ENCODE peak calls at places on chromosomes 7 and 10, in four cellular contexts. Z is cardiac muscle cell, I is aorta, F is mammary epithelial cell. X is an unnamed sample.

GRCh38 chr10:72842164-72842563 is 51.4 kb upstream of the OIT3 start:
- DNase-seq in Z (no peak), I (no peak), F (no peak), X (no peak)

GRCh38 chr10:42769653-42770052 is 12.9 kb upstream of the BMS1 start:
- DNase-seq in Z (no peak), I (peak; percentile 37), F (no peak), X (no peak)

GRCh38 chr7:17680026-17680425 is 260.3 kb downstream of the SNX13 start:
- DNase-seq in Z (peak; percentile 95), I (peak; percentile 75), F (peak; percentile 96), X (no peak)

GRCh38 chr7:32019008-32019578 is 51.1 kb downstream of the PDE1C start:
- DNase-seq in Z (no peak), I (no peak), F (no peak), X (no peak)

GRCh38 chr7:147859486-147859885 is 731.1 kb upstream of the C7orf33 start:
- DNase-seq in Z (no peak), I (no peak), F (no peak), X (no peak)

GRCh38 chr7:132464740-132465139 is 111.5 kb downstream of the PLXNA4 start:
- DNase-seq in Z (peak; percentile 74), I (peak; percentile 81), F (peak; percentile 14), X (no peak)

GRCh38 chr10:8588135-8588534 is 533.6 kb downstream of the GATA3 start:
- DNase-seq in Z (no peak), I (no peak), F (no peak), X (no peak)

GRCh38 chr7:121797283-121798037 is 75.5 kb upstream of the PTPRZ1 start:
- DNase-seq in Z (peak; percentile 1), I (no peak), F (peak; percentile 86), X (no peak)

GRCh38 chr7:69674701-69675182 is 76.5 kb downstream of the AUTS2 start:
- DNase-seq in Z (no peak), I (no peak), F (no peak), X (no peak)

GRCh38 chr7:13279854-13280435 is 592.5 kb downstream of the ARL4A start:
- DNase-seq in Z (peak; percentile 45), I (no peak), F (no peak), X (peak; percentile 27)

GRCh38 chr7:123393623-123394022 is 140.8 kb downstream of the IQUB start:
- DNase-seq in Z (no peak), I (no peak), F (no peak), X (no peak)

GRCh38 chr7:39464350-39465054 is 101.7 kb upstream of the YAE1 start:
- DNase-seq in Z (no peak), I (no peak), F (no peak), X (no peak)

GRCh38 chr10:14671383-14671782 is 103.3 kb downstream of the FAM107B start:
- DNase-seq in Z (no peak), I (no peak), F (no peak), X (no peak)

GRCh38 chr7:39633563-39634550 is 10.5 kb downstream of the RALA start:
- DNase-seq in Z (no peak), I (no peak), F (no peak), X (peak; percentile 44)

GRCh38 chr7:101953248-101953819 is 135.9 kb downstream of the CUX1 start:
- DNase-seq in Z (peak; percentile 97), I (no peak), F (no peak), X (no peak)

GRCh38 chr7:7347045-7347444 is 164.7 kb downstream of the C1GALT1 start:
- DNase-seq in Z (no peak), I (no peak), F (no peak), X (no peak)

GRCh38 chr10:59805043-59805442 is 51.8 kb upstream of the MRLN start:
- DNase-seq in Z (peak; percentile 20), I (no peak), F (no peak), X (no peak)

GRCh38 chr10:126227762-126228134 is 160.5 kb downstream of the ADAM12 start:
- DNase-seq in Z (no peak), I (no peak), F (peak; percentile 27), X (no peak)
- H3K27me3 ChIP-seq in Z (no peaks in the 10 kb centered on the region), I (no peaks in the 10 kb centered on the region), F (no peaks in the 10 kb centered on the region), X (no peaks in the 10 kb centered on the region)

GRCh38 chr7:426510-426909 is 93.1 kb downstream of the PDGFA start:
- DNase-seq in Z (no peak), I (no peak), F (no peak), X (no peak)

GRCh38 chr7:428896-429827 is 90.5 kb downstream of the PDGFA start:
- DNase-seq in Z (no peak), I (no peak), F (no peak), X (no peak)

GRCh38 chr7:428387-428786 is 91.3 kb downstream of the PDGFA start:
- DNase-seq in Z (no peak), I (no peak), F (no peak), X (no peak)

GRCh38 chr7:425794-426188 is 93.9 kb downstream of the PDGFA start:
- DNase-seq in Z (no peak), I (no peak), F (no peak), X (no peak)

DNA sequence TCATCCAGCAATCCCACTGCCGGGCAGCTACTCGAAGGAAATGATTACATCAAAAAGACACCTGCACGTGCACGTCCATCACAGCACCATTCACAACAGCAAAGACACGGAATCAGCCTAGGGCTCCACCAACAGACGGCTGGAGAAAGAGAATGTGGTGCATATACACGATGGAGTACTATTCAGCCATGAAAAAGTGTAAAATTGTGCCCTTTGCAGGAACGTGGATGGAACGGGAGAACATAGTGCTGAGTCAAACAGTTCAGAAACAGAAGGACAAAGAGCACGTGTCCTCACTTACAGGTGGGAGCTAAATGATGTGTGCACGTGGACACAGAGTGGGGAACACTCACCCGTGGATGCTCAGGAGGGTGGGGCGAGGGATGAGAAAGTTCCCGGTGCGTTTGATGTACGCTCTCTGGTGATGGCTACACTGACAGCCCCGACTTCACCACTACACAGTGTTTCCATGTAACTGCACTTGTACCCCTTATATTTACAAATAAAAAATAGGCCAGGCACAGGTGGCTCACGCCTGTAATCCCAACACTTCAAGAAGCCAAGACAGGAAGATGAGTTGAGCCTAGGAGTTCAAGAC is 92.0 kb downstream of the PDGFA start:
- DNase-seq in Z (no peak), I (no peak), F (no peak), X (no peak)
- H3K9me3 ChIP-seq in Z (no peaks in the 10 kb centered on the region), I (no peaks in the 10 kb centered on the region), F (no peaks in the 10 kb centered on the region), X (no peaks in the 10 kb centered on the region)

GRCh38 chr10:33273295-33274002 is 61.0 kb downstream of the NRP1 start:
- DNase-seq in Z (peak; percentile 99), I (peak; percentile 96), F (peak; percentile 95), X (no peak)
- H3K4me3 ChIP-seq in Z (no peak overlapping the region), I (no peak overlapping the region), F (peak overlapping the region; percentile 14), X (no peak overlapping the region)

GRCh38 chr7:127253289-127254162 is 785 bp upstream of the GRM8 start:
- DNase-seq in Z (peak; percentile 55), I (peak; percentile 89), F (peak; percentile 54), X (peak; percentile 46)

GRCh38 chr7:127254163-127254684 is 1.5 kb upstream of the GRM8 start:
- DNase-seq in Z (no peak), I (no peak), F (no peak), X (no peak)

GRCh38 chr7:127251458-127252379 is 1.0 kb downstream of the GRM8 start:
- DNase-seq in Z (no peak), I (no peak), F (peak; percentile 21), X (peak; percentile 12)

GRCh38 chr7:127252380-127252718 is 392 bp downstream of the GRM8 start:
- DNase-seq in Z (no peak), I (no peak), F (no peak), X (no peak)

GRCh38 chr7:127252736-127253288 is at the start of gene GRM8:
- DNase-seq in Z (peak; percentile 58), I (peak; percentile 87), F (peak; percentile 30), X (peak; percentile 20)
- H3K27me3 ChIP-seq in Z (peaks cover 92% of the 10 kb centered on the region), I (no peaks in the 10 kb centered on the region), F (peaks cover 27% of the 10 kb centered on the region), X (peaks cover 16% of the 10 kb centered on the region)

GRCh38 chr7:153443031-153443430 is 609.2 kb upstream of the DPP6 start:
- DNase-seq in Z (no peak), I (no peak), F (no peak), X (no peak)
- H3K9me3 ChIP-seq in Z (no peaks in the 10 kb centered on the region), I (peaks cover 2% of the 10 kb centered on the region), F (peaks cover 13% of the 10 kb centered on the region), X (no peaks in the 10 kb centered on the region)

GRCh38 chr10:79555354-79555753 is 4.9 kb downstream of the SFTPA2 start:
- DNase-seq in Z (no peak), I (no peak), F (no peak), X (no peak)

GRCh38 chr10:79547973-79548372 is 12.2 kb downstream of the SFTPA2 start:
- DNase-seq in Z (no peak), I (no peak), F (no peak), X (no peak)

GRCh38 chr10:79555910-79556309 is 4.3 kb downstream of the SFTPA2 start:
- DNase-seq in Z (no peak), I (no peak), F (no peak), X (no peak)

GRCh38 chr10:79552143-79552542 is 8.1 kb downstream of the SFTPA2 start:
- DNase-seq in Z (no peak), I (no peak), F (no peak), X (no peak)
- H3K4me3 ChIP-seq in Z (no peak overlapping the region), I (no peak overlapping the region), F (no peak overlapping the region), X (no peak overlapping the region)

DNA sequence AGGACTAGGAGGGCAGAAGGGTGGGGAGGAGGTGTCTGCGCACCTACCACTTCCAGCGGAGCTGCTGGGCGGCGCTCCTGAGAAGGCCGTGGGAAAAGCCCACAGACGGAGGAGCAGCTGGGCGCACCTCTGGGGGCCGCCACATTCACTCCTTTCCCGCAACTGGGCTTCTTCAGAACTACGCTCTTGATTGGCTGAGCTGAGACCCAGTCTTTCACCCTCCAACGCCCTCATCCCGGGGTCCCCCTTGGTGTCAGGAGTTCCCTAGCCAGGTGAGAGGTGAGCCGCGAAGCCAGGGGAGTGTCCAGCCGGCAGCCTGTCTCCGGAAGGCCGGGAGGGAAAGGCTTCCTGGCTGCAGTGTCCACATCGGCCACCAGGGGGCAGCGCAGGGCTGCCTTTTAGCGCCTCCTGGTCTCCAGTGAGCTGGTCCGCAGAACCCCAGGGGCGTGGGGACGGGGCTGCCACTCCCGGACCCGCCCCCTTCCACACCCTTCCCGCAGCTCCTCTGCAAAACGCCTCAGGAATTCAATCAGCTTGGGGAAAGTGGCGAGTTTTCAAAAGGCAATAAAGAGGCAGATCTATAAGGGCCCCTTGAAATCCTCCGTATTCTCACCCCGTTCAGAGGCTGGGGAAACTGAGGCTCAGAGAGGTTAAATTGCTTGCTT is 98.8 kb downstream of the CHST15 start:
- DNase-seq in Z (peak; percentile 92), I (peak; percentile 96), F (peak; percentile 88), X (peak; percentile 70)
- H3K27me3 ChIP-seq in Z (peaks cover 47% of the 10 kb centered on the region), I (peaks cover 3% of the 10 kb centered on the region), F (no peaks in the 10 kb centered on the region), X (peaks cover 9% of the 10 kb centered on the region)

GRCh38 chr7:158030566-158030965 is 557.1 kb downstream of the PTPRN2 start:
- DNase-seq in Z (no peak), I (peak; percentile 31), F (no peak), X (no peak)
- H3K9me3 ChIP-seq in Z (no peaks in the 10 kb centered on the region), I (peaks cover 5% of the 10 kb centered on the region), F (peaks cover 38% of the 10 kb centered on the region), X (no peaks in the 10 kb centered on the region)

DNA sequence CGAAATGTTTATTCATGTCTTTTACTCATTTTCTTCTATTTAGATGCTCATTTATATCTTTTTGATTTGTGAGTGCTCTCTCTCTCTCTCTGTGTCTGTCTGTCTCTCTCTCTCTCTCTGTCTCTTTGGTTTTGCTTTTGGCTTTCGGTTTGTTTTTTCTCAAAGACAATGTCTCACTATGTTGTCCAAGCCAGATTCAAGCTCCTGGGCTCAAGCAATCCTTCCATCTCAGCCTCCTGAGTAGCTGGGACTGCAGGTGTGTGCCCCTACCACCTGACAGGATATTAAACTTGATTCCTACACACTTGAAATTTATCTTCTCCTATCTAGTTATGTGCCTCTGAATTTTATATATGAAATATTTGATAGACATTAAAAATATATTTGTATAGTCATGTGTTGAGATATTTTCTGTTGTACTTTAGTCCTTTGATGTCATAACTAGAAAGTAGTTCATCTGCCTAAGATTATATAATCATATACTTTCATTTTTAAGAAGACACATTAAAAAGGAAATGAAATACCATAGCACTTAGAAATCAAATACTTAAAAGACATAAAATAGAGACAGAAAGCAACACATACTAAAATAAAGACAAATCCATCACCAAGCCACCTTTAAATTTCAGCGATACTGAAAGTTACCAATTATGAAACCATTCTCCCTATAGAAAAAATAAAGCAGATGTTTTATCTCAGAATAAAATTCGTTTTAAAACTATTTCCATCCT is 68.1 kb upstream of the SFMBT2 start:
- DNase-seq in Z (no peak), I (no peak), F (no peak), X (peak; percentile 15)
- H3K4me3 ChIP-seq in Z (no peak overlapping the region), I (no peak overlapping the region), F (no peak overlapping the region), X (no peak overlapping the region)